ENCODE peak calls at places on chromosomes 5 and 9, in five cellular contexts. B, E, V, X and T are unnamed samples.

GRCh38 chr5:97408331-97408730 is 225.3 kb upstream of the RIOK2 start:
- DNase-seq in B (no peak), E (no peak), V (no peak), X (no peak), T (no peak)

GRCh38 chr9:88917375-88917774 is 73.9 kb upstream of the S1PR3 start:
- DNase-seq in B (no peak), E (no peak), V (no peak), X (no peak), T (no peak)

GRCh38 chr5:14039576-14039975 is 95.1 kb upstream of the DNAH5 start:
- DNase-seq in B (no peak), E (no peak), V (no peak), X (no peak), T (no peak)

GRCh38 chr5:18772475-18772874 is 1138.2 kb downstream of the TAF11L14 start:
- DNase-seq in B (no peak), E (no peak), V (peak; percentile 29), X (no peak), T (no peak)

GRCh38 chr5:77630246-77631165 is 8.0 kb downstream of the OTP start:
- DNase-seq in B (no peak), E (peak; percentile 92), V (no peak), X (no peak), T (peak; percentile 93)

GRCh38 chr9:81632599-81632998 is 56.7 kb downstream of the TLE1 start:
- DNase-seq in B (no peak), E (no peak), V (no peak), X (no peak), T (no peak)

GRCh38 chr5:142568271-142568995 is 117.5 kb downstream of the FGF1 start:
- DNase-seq in B (no peak), E (no peak), V (no peak), X (peak; percentile 18), T (no peak)

GRCh38 chr5:139677404-139678282 is 29.5 kb downstream of the CXXC5 start:
- DNase-seq in B (no peak), E (no peak), V (no peak), X (no peak), T (no peak)

GRCh38 chr5:4700082-4700481 is 440.0 kb upstream of the ADAMTS16 start:
- DNase-seq in B (peak; percentile 92), E (no peak), V (peak; percentile 18), X (peak; percentile 80), T (no peak)

GRCh38 chr5:154947778-154948177 is 6.9 kb downstream of the MRPL22 start:
- DNase-seq in B (no peak), E (no peak), V (no peak), X (no peak), T (no peak)

GRCh38 chr9:131282688-131283422 is 6.5 kb upstream of the FAM78A start:
- DNase-seq in B (peak; percentile 82), E (no peak), V (no peak), X (no peak), T (no peak)

GRCh38 chr9:23812673-23813072 is 13.4 kb downstream of the ELAVL2 start:
- DNase-seq in B (no peak), E (no peak), V (no peak), X (no peak), T (no peak)

GRCh38 chr9:87260171-87260570 is 237.5 kb upstream of the DAPK1 start:
- DNase-seq in B (no peak), E (no peak), V (no peak), X (peak; percentile 55), T (no peak)

GRCh38 chr9:87259543-87259942 is 238.1 kb upstream of the DAPK1 start:
- DNase-seq in B (no peak), E (no peak), V (no peak), X (peak; percentile 30), T (peak; percentile 27)

GRCh38 chr9:87255437-87256155 is 242.1 kb upstream of the DAPK1 start:
- DNase-seq in B (no peak), E (no peak), V (no peak), X (no peak), T (no peak)

GRCh38 chr9:87256973-87257372 is 240.7 kb upstream of the DAPK1 start:
- DNase-seq in B (no peak), E (no peak), V (no peak), X (no peak), T (no peak)
- TF ChIP-seq CTCF in B (no peak), E (no peak), V (no peak), X (no peak), T (no peak)

DNA sequence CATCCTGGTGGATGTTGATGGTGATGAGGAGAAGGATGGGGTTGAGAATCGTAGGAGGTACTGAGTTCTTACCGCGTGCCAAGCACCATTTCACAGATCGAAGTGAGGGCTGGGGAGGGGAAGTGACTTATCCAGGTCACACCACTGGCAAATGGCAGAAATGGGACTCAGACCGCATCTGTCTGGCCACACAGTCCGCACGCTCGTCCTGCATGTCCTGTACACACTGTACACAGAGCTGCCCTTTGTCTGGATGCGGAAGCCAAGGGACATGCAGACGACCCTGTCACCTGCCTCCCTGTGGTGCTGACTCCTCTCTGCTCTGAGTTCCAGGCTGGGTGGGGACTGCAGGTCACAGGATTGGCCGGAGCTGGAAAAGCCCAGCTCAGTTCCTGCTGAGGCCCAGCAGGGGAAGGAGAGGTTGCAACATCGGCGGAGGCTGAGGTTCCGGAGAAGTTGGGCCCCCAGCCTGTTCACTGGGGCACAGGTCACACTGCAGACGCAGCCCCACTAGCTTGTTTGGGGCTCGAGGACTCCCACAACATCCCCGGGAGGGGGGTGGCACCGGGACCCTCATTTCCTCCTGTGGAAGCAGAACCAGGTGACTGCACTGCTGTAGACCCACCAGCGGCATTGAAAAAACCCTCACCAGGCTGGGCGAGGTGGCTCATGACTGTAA is 165.8 kb upstream of the IER5L start:
- DNase-seq in B (peak; percentile 94), E (no peak), V (no peak), X (peak; percentile 54), T (no peak)
- TF ChIP-seq CTCF in B (no peak), E (no peak), V (no peak), X (peak; percentile 57), T (no peak)

GRCh38 chr5:110865400-110866094 is 126.7 kb downstream of the SLC25A46 start:
- DNase-seq in B (no peak), E (no peak), V (no peak), X (no peak), T (peak; percentile 36)
- TF ChIP-seq CTCF in B (no peak), E (peak; percentile 59), V (peak; percentile 51), X (no peak), T (peak; percentile 41)

GRCh38 chr9:129102791-129103594 is 7.6 kb downstream of the CRAT start:
- DNase-seq in B (peak; percentile 89), E (no peak), V (no peak), X (no peak), T (peak; percentile 66)
- TF ChIP-seq CTCF in B (no peak), E (peak; percentile 73), V (peak; percentile 78), X (no peak), T (peak; percentile 37)

GRCh38 chr9:92455217-92455616 is 27.1 kb downstream of the ASPN start:
- DNase-seq in B (no peak), E (no peak), V (no peak), X (no peak), T (no peak)
- TF ChIP-seq CTCF in B (no peak), E (peak; percentile 49), V (peak; percentile 44), X (no peak), T (peak; percentile 37)

GRCh38 chr5:109373932-109374331 is 35.8 kb downstream of the PJA2 start:
- DNase-seq in B (no peak), E (no peak), V (no peak), X (no peak), T (no peak)

GRCh38 chr5:109378095-109378494 is 31.7 kb downstream of the PJA2 start:
- DNase-seq in B (no peak), E (no peak), V (no peak), X (no peak), T (no peak)

GRCh38 chr5:109370343-109370742 is 39.4 kb downstream of the PJA2 start:
- DNase-seq in B (no peak), E (no peak), V (no peak), X (no peak), T (no peak)

GRCh38 chr5:109374625-109375024 is 35.1 kb downstream of the PJA2 start:
- DNase-seq in B (no peak), E (no peak), V (no peak), X (no peak), T (no peak)
- TF ChIP-seq CTCF in B (no peak), E (no peak), V (no peak), X (no peak), T (no peak)

DNA sequence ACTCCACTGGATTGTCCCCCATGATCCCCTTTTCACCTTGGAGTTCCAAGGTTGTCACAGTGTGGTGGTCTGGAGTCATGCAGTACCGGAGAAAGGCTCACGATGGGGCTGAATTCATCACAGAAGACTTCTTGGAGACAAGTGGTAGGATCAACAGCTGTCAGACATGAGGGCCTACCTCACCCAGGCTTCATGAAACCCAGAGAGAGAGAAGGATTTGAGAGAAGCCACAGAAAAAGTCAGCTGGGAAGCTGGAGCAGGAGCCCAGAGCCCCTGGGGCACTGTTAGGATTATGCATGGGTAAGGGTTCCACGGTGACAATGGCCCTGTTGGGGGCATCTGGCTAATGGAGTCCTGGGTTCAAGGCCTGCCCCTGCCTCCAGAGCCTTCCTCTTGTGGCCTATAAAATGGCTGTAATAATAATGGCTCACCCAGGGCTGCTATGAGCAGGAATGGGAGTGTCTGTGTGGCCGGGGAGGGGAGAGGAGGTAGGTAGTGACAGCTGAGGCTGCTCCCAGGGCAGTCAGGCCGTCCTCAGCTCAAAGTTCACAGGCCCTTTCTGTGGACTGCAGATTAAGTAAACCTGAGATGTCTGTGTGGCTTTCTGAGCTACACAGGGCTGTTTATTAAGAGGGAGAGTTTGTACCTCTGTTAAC is 910 bp downstream of the TRIM14 start:
- DNase-seq in B (no peak), E (peak; percentile 57), V (no peak), X (no peak), T (peak; percentile 84)
- TF ChIP-seq CTCF in B (no peak), E (no peak), V (peak; percentile 12), X (no peak), T (peak; percentile 21)

GRCh38 chr5:37554938-37555337 is 175.8 kb downstream of the WDR70 start:
- DNase-seq in B (no peak), E (no peak), V (no peak), X (no peak), T (peak; percentile 16)
- TF ChIP-seq CTCF in B (no peak), E (peak; percentile 57), V (peak; percentile 46), X (no peak), T (peak; percentile 18)